ENCODE peak calls at places on chromosomes 6 and 20, in seven cellular contexts. S is AG04449, D is epithelial cell of esophagus, X is breast epithelium, U is fibroblast of the aortic adventitia, B is coronary artery, I is fibroblast of mammary gland. J is an unnamed sample.

GRCh38 chr6:123830110-123830509 is 26.4 kb downstream of the NKAIN2 start:
- DNase-seq in S (no peak), D (no peak), X (no peak), U (no peak), B (no peak), I (no peak), J (no peak)

GRCh38 chr6:35021014-35021413 is 120.1 kb downstream of the TCP11 start:
- DNase-seq in S (no peak), D (no peak), X (no peak), U (peak; percentile 19), B (no peak), I (no peak), J (no peak)

GRCh38 chr6:119483936-119484335 is 134.4 kb upstream of the MAN1A1 start:
- DNase-seq in S (no peak), D (peak; percentile 2), X (no peak), U (no peak), B (no peak), I (peak; percentile 25), J (no peak)

GRCh38 chr6:34243131-34243771 is 5.6 kb downstream of the SMIM29 start:
- DNase-seq in S (no peak), D (peak; percentile 35), X (no peak), U (peak; percentile 28), B (peak; percentile 46), I (peak; percentile 76), J (peak; percentile 58)

GRCh38 chr20:36544134-36545018 is 3.1 kb downstream of the MYL9 start:
- DNase-seq in S (no peak), D (peak; percentile 79), X (no peak), U (peak; percentile 80), B (no peak), I (peak; percentile 82), J (peak; percentile 52)

GRCh38 chr6:30769088-30769852 is 24.9 kb upstream of the IER3 start:
- DNase-seq in S (peak; percentile 87), D (peak; percentile 97), X (peak; percentile 85), U (peak; percentile 87), B (no peak), I (peak; percentile 94), J (peak; percentile 95)

GRCh38 chr6:51568771-51569170 is 518.6 kb downstream of the PKHD1 start:
- DNase-seq in S (no peak), D (peak; percentile 45), X (no peak), U (no peak), B (no peak), I (no peak), J (no peak)

GRCh38 chr6:132867055-132867454 is 52.7 kb downstream of the RPS12 start:
- DNase-seq in S (no peak), D (no peak), X (no peak), U (peak; percentile 1), B (no peak), I (no peak), J (no peak)

GRCh38 chr6:7138921-7139358 is 31.2 kb downstream of the RREB1 start:
- DNase-seq in S (no peak), D (no peak), X (peak; percentile 63), U (no peak), B (no peak), I (no peak), J (no peak)

GRCh38 chr20:47868744-47869143 is 83.5 kb upstream of the SULF2 start:
- DNase-seq in S (no peak), D (no peak), X (no peak), U (no peak), B (no peak), I (no peak), J (no peak)

GRCh38 chr6:87637106-87637505 is 47.2 kb downstream of the ORC3 start:
- DNase-seq in S (no peak), D (no peak), X (no peak), U (no peak), B (no peak), I (no peak), J (no peak)

GRCh38 chr20:25081730-25082497 is at the start of gene VSX1:
- DNase-seq in S (no peak), D (no peak), X (peak; percentile 15), U (no peak), B (peak; percentile 66), I (no peak), J (no peak)

GRCh38 chr6:34383171-34383631 is 9.3 kb downstream of the NUDT3 start:
- DNase-seq in S (no peak), D (no peak), X (no peak), U (peak; percentile 44), B (no peak), I (peak; percentile 81), J (no peak)

GRCh38 chr6:166003569-166003968 is 164.1 kb downstream of the TBXT start:
- DNase-seq in S (no peak), D (no peak), X (no peak), U (no peak), B (no peak), I (no peak), J (no peak)

GRCh38 chr20:31870703-31871601 is 518 bp downstream of the TTLL9 start:
- DNase-seq in S (no peak), D (no peak), X (no peak), U (no peak), B (no peak), I (no peak), J (no peak)

GRCh38 chr6:44349904-44350649 is 7.6 kb downstream of the SPATS1 start:
- DNase-seq in S (no peak), D (no peak), X (no peak), U (no peak), B (no peak), I (no peak), J (no peak)

GRCh38 chr20:41030536-41031242 is 2.1 kb downstream of the TOP1 start:
- DNase-seq in S (no peak), D (peak; percentile 72), X (no peak), U (peak; percentile 71), B (no peak), I (peak; percentile 83), J (peak; percentile 39)

GRCh38 chr6:2038096-2038495 is 207.3 kb downstream of the GMDS start:
- DNase-seq in S (no peak), D (no peak), X (no peak), U (peak; percentile 33), B (no peak), I (no peak), J (peak; percentile 59)

GRCh38 chr6:373773-374724 is 17.5 kb upstream of the IRF4 start:
- DNase-seq in S (no peak), D (peak; percentile 45), X (no peak), U (peak; percentile 40), B (no peak), I (no peak), J (no peak)

GRCh38 chr6:43256670-43257664 is 13.7 kb downstream of the TTBK1 start:
- DNase-seq in S (no peak), D (no peak), X (no peak), U (no peak), B (no peak), I (no peak), J (no peak)

GRCh38 chr6:167491403-167492095 is 166.7 kb downstream of the TTLL2 start:
- DNase-seq in S (no peak), D (no peak), X (no peak), U (no peak), B (no peak), I (no peak), J (no peak)

GRCh38 chr6:141123084-141123483 is 1009.6 kb upstream of the GJE1 start:
- DNase-seq in S (no peak), D (no peak), X (no peak), U (no peak), B (no peak), I (no peak), J (no peak)

GRCh38 chr6:17289491-17290106 is 8.4 kb downstream of the RBM24 start:
- DNase-seq in S (no peak), D (peak; percentile 54), X (no peak), U (no peak), B (peak; percentile 83), I (peak; percentile 56), J (no peak)
- H3K4me3 ChIP-seq in S (no peak overlapping the region), D (no peak overlapping the region), X (no peak overlapping the region), U (no peak overlapping the region), B (peak overlapping the region; percentile 38), I (no peak overlapping the region), J (no peak overlapping the region)

DNA sequence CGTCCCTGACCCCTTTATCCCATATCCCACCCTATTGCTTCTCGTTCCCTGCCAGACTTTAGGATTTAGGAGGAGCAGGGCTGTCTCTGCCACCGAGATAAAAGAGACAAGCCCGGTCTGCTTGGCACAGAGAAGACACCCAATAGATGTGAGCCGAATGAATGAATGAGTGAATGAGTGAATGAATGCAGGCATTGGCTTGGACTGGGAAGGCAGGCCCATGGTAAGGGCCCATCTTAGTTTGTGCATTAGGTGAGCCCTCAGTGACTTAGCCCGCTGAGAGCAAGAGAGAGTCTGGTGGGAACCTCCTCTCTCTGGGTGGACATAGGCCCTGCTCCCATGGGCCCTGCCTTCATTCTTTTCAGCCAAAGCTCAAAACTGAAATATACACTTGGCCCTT is 879 bp upstream of the BPIFB6 start:
- DNase-seq in S (no peak), D (no peak), X (no peak), U (no peak), B (no peak), I (no peak), J (no peak)
- TF ChIP-seq CTCF in S (no peak), D (no peak), X (no peak), U (no peak), B (no peak), I (no peak), J (no peak)

DNA sequence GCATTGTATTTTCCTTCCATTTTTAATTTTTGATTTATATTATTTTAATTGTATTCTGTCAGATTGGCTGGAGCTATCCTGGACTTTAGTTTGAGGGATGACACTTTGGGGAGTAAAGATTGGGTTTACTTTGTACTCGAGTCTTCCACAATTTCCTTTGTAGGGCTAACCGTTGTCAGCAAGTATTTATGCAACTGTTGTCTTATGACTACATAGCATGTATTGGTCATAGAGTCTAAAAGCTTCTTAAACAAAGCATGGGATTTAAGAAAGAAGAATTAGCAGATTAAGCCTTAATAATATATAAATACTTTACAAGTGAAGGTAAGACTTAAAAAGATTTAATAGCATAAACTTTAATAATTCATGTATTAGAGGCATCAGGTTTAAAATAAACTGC is 19.6 kb downstream of the FARS2 start:
- DNase-seq in S (no peak), D (no peak), X (no peak), U (no peak), B (no peak), I (no peak), J (no peak)
- H3K4me3 ChIP-seq in S (no peak overlapping the region), D (no peak overlapping the region), X (no peak overlapping the region), U (no peak overlapping the region), B (no peak overlapping the region), I (no peak overlapping the region), J (no peak overlapping the region)

GRCh38 chr6:155314092-155314772 is at the start of gene TFB1M:
- DNase-seq in S (peak; percentile 89), D (peak; percentile 99), X (peak; percentile 98), U (peak; percentile 99), B (peak; percentile 99), I (peak; percentile 98), J (peak; percentile 99)
- TF ChIP-seq CTCF in S (no peak), D (no peak), X (no peak), U (no peak), B (no peak), I (no peak), J (no peak)

GRCh38 chr6:134169881-134170486 is 117.6 kb upstream of the SLC2A12 start:
- DNase-seq in S (no peak), D (no peak), X (no peak), U (peak; percentile 56), B (no peak), I (peak; percentile 40), J (peak; percentile 33)
- H3K4me3 ChIP-seq in S (peak overlapping the region; percentile 90), D (peak overlapping the region; percentile 2), X (peak overlapping the region; percentile 87), U (peak overlapping the region; percentile 66), B (peak overlapping the region; percentile 78), I (peak overlapping the region; percentile 86), J (peak overlapping the region; percentile 93)

GRCh38 chr20:21240394-21240793 is 62.7 kb upstream of the XRN2 start:
- DNase-seq in S (no peak), D (no peak), X (no peak), U (no peak), B (no peak), I (no peak), J (no peak)
- TF ChIP-seq CTCF in S (no peak), D (no peak), X (no peak), U (no peak), B (no peak), I (no peak), J (no peak)